ENCODE peak calls at places on chromosomes 5 and 9, in four cellular contexts. B, U, G and Q are unnamed samples.

GRCh38 chr9:557601-558201 is 283.8 kb upstream of the DMRT1 start:
- DNase-seq in B (no peak), G (no peak), U (no peak), Q (no peak)

GRCh38 chr9:98074119-98074990 is 17.8 kb downstream of the NANS start:
- DNase-seq in G (peak), B (peak), U (peak), Q (peak)

GRCh38 chr5:148957591-148958202 is 105.2 kb downstream of the SH3TC2 start:
- DNase-seq in U (peak), B (no peak), G (no peak), Q (no peak)

GRCh38 chr5:131263648-131264452 is at the start of gene CDC42SE2:
- DNase-seq in G (peak), U (peak), B (peak), Q (peak)

GRCh38 chr5:157279605-157280239 is 13.8 kb downstream of the CYFIP2 start:
- DNase-seq in U (no peak), G (no peak), B (no peak), Q (no peak)

GRCh38 chr5:169811023-169811422 is 169.3 kb downstream of the INSYN2B start:
- DNase-seq in B (no peak), G (no peak), U (no peak), Q (no peak)

GRCh38 chr9:133261753-133262120 is 13.3 kb downstream of the ABO start:
- DNase-seq in G (no peak), U (no peak), B (no peak), Q (no peak)

GRCh38 chr9:18629136-18629535 is 155.2 kb downstream of the ADAMTSL1 start:
- DNase-seq in G (no peak), U (no peak), B (no peak), Q (no peak)

GRCh38 chr9:121786998-121787422 is 135.6 kb downstream of the DAB2IP start:
- DNase-seq in B (no peak), U (no peak), G (no peak), Q (no peak)

DNA sequence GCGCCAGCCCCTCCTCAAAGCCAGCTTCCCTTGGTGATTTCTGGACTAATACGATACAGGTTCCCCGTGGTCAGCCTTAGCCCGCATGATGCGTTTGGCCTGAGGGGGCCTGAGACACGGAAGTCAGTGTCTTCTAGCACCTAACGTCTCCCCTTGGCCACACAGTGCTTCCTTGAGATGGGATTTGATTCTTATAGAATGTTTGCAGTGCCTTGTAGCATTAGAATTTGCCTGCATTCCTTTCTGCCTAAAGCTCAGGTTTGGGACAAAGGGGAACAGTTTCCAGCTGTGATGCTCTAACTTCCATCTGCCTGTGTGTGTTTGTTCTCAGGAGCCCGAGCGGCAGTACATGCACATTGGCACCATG is 34.4 kb downstream of the CFAP90 start:
- DNase-seq in B (no peak), G (no peak), U (no peak), Q (no peak)
- TF ChIP-seq CTCF in B (no peak), G (no peak), U (no peak), Q (no peak)

GRCh38 chr5:150389759-150390256 is 22.9 kb downstream of the CD74 start:
- DNase-seq in G (no peak), B (no peak), U (no peak), Q (no peak)
- TF ChIP-seq CTCF in G (no peak), B (no peak), U (no peak), Q (no peak)

GRCh38 chr9:128203842-128204551 is 818 bp downstream of the DNM1 start:
- DNase-seq in G (no peak), B (no peak), U (peak), Q (no peak)
- TF ChIP-seq CTCF in G (no peak), B (no peak), U (no peak), Q (no peak)

GRCh38 chr5:92838253-92838652 is 742.8 kb downstream of the NR2F1-AS1 start:
- DNase-seq in G (no peak), U (no peak), B (no peak), Q (no peak)
- TF ChIP-seq CTCF in G (no peak), U (no peak), B (no peak), Q (no peak)

GRCh38 chr5:138573949-138574670 is 1.1 kb downstream of the HSPA9 start:
- DNase-seq in G (no peak), U (no peak), B (no peak), Q (no peak)

GRCh38 chr5:138574744-138575193 is 432 bp downstream of the HSPA9 start:
- DNase-seq in U (no peak), G (no peak), B (no peak), Q (no peak)

GRCh38 chr5:138579517-138579863 is 4.3 kb upstream of the HSPA9 start:
- DNase-seq in U (no peak), G (no peak), B (no peak), Q (no peak)

GRCh38 chr5:138573223-138573622 is 2.0 kb downstream of the HSPA9 start:
- DNase-seq in U (no peak), G (no peak), B (no peak), Q (no peak)

GRCh38 chr5:138575194-138576015 is at the start of gene HSPA9:
- DNase-seq in G (peak), U (peak), B (peak), Q (peak)
- TF ChIP-seq CTCF in G (no peak), U (no peak), B (no peak), Q (no peak)